ENCODE peak calls at places on chromosomes 4 and X, in five cellular contexts. I is substantia nigra, K is NCI-H1417, S is NCI-H524, C is memory B cell. F is an unnamed sample.

GRCh38 chr4:84691170-84691691 is 108.3 kb downstream of the CDS1 start:
- DNase-seq in I (no peak), K (no peak), S (no peak), C (no peak), F (no peak)

GRCh38 chr4:187491421-187491820 is 504.1 kb upstream of the ZFP42 start:
- DNase-seq in I (no peak), K (no peak), S (no peak), C (no peak), F (no peak)

GRCh38 chr4:573122-573892 is 2.8 kb downstream of the TMEM271 start:
- DNase-seq in I (no peak), K (no peak), S (peak), C (no peak), F (no peak)

GRCh38 chr4:1855334-1856070 is 454 bp downstream of the LETM1 start:
- DNase-seq in I (no peak), K (no peak), S (no peak), C (peak), F (peak)

GRCh38 chr4:188428935-188429334 is 289.7 kb downstream of the TRIML1 start:
- DNase-seq in I (no peak), K (peak), S (no peak), C (no peak), F (no peak)

GRCh38 chrX:69149466-69150293 is 15.6 kb downstream of the PJA1 start:
- DNase-seq in I (no peak), K (no peak), S (no peak), C (no peak), F (no peak)

GRCh38 chr4:41281038-41281634 is 24.4 kb downstream of the UCHL1 start:
- DNase-seq in I (no peak), K (peak), S (peak), C (peak), F (peak)

GRCh38 chrX:79081895-79082512 is 62.5 kb upstream of the GPR174 start:
- DNase-seq in I (no peak), K (no peak), S (no peak), C (peak), F (peak)

GRCh38 chr4:46196086-46196485 is 72.2 kb upstream of the GABRG1 start:
- DNase-seq in I (no peak), K (no peak), S (no peak), C (no peak), F (peak)

GRCh38 chr4:138696058-138696457 is 319.5 kb upstream of the NOCT start:
- DNase-seq in I (no peak), K (no peak), S (no peak), C (no peak), F (no peak)

GRCh38 chr4:80058740-80059139 is 14.3 kb downstream of the ANTXR2 start:
- DNase-seq in I (no peak), K (no peak), S (no peak), C (no peak), F (no peak)

GRCh38 chr4:6551660-6552059 is 23.3 kb upstream of the MAN2B2 start:
- DNase-seq in I (no peak), K (no peak), S (no peak), C (no peak), F (no peak)

GRCh38 chrX:153876112-153876491 is 9.9 kb downstream of the L1CAM start:
- DNase-seq in I (no peak), K (no peak), S (no peak), C (no peak), F (no peak)

GRCh38 chr4:8176547-8177399 is 18.2 kb upstream of the ABLIM2 start:
- DNase-seq in I (no peak), K (peak), S (no peak), C (peak), F (peak)